ENCODE peak calls at places on chromosome 5, in seven cellular contexts. H is AG10803, E is AG04450, P is IMR-90, O is PC-3, Z is GM20000, D is cardiac muscle cell. F is an unnamed sample.

GRCh38 chr5:75057551-75057950 is 5.2 kb upstream of the GCNT4 start:
- DNase-seq in H (no peak), E (no peak), P (no peak), O (no peak), Z (no peak), D (no peak), F (no peak)

GRCh38 chr5:96709152-96709821 is 47.1 kb downstream of the CAST start:
- DNase-seq in H (peak; percentile 77), E (no peak), P (peak; percentile 90), O (peak; percentile 73), Z (no peak), D (peak; percentile 70), F (peak; percentile 80)

GRCh38 chr5:148912146-148912545 is 85.7 kb downstream of the ADRB2 start:
- DNase-seq in H (no peak), E (no peak), P (peak; percentile 18), O (peak; percentile 56), Z (no peak), D (no peak), F (no peak)

GRCh38 chr5:27252911-27253310 is 214.5 kb upstream of the CDH9 start:
- DNase-seq in H (no peak), E (no peak), P (no peak), O (peak; percentile 8), Z (no peak), D (no peak), F (no peak)

GRCh38 chr5:122942164-122942914 is 94.2 kb downstream of the PPIC start:
- DNase-seq in H (peak; percentile 5), E (no peak), P (peak; percentile 4), O (no peak), Z (no peak), D (peak; percentile 25), F (peak; percentile 19)

GRCh38 chr5:172820046-172820767 is 13.8 kb upstream of the ERGIC1 start:
- DNase-seq in H (no peak), E (no peak), P (peak; percentile 89), O (peak; percentile 55), Z (no peak), D (peak; percentile 81), F (peak; percentile 80)

GRCh38 chr5:38450627-38451371 is 105.6 kb downstream of the LIFR start:
- DNase-seq in H (peak; percentile 78), E (no peak), P (peak; percentile 27), O (no peak), Z (no peak), D (no peak), F (no peak)

GRCh38 chr5:142977363-142978051 is 207.3 kb downstream of the ARHGAP26 start:
- DNase-seq in H (peak; percentile 84), E (peak; percentile 83), P (peak; percentile 94), O (peak; percentile 71), Z (no peak), D (peak; percentile 94), F (peak; percentile 90)

GRCh38 chr5:9507974-9508373 is 37.9 kb downstream of the SEMA5A start:
- DNase-seq in H (peak; percentile 83), E (peak; percentile 44), P (peak; percentile 85), O (no peak), Z (no peak), D (peak; percentile 75), F (peak; percentile 36)

GRCh38 chr5:173242675-173243085 is 7.7 kb upstream of the NKX2-5 start:
- DNase-seq in H (no peak), E (no peak), P (no peak), O (no peak), Z (peak; percentile 44), D (no peak), F (no peak)

GRCh38 chr5:14227501-14227900 is 84.4 kb downstream of the TRIO start:
- DNase-seq in H (no peak), E (no peak), P (no peak), O (no peak), Z (no peak), D (no peak), F (no peak)

GRCh38 chr5:75138674-75139073 is 86.3 kb upstream of the GCNT4 start:
- DNase-seq in H (no peak), E (no peak), P (no peak), O (no peak), Z (no peak), D (no peak), F (no peak)

GRCh38 chr5:112417931-112418358 is 1.1 kb downstream of the EPB41L4A start:
- DNase-seq in H (no peak), E (no peak), P (no peak), O (peak; percentile 9), Z (peak; percentile 60), D (peak; percentile 57), F (peak; percentile 20)

GRCh38 chr5:66769839-66770617 is 173.8 kb downstream of the MAST4 start:
- DNase-seq in H (no peak), E (no peak), P (no peak), O (no peak), Z (no peak), D (peak; percentile 40), F (peak; percentile 5)

GRCh38 chr5:28390341-28390740 is 1352.0 kb upstream of the CDH9 start:
- DNase-seq in H (no peak), E (no peak), P (no peak), O (no peak), Z (no peak), D (no peak), F (no peak)

GRCh38 chr5:157612071-157612476 is 36.5 kb upstream of the ADAM19 start:
- DNase-seq in H (no peak), E (no peak), P (no peak), O (no peak), Z (no peak), D (no peak), F (no peak)

GRCh38 chr5:109743770-109744212 is 54.1 kb downstream of the MAN2A1 start:
- DNase-seq in H (peak; percentile 97), E (peak; percentile 71), P (peak; percentile 95), O (peak; percentile 76), Z (no peak), D (peak; percentile 79), F (peak; percentile 90)

GRCh38 chr5:82197550-82197949 is 80.6 kb downstream of the RPS23 start:
- DNase-seq in H (no peak), E (no peak), P (no peak), O (no peak), Z (no peak), D (no peak), F (no peak)

GRCh38 chr5:27130587-27130986 is 92.2 kb upstream of the CDH9 start:
- DNase-seq in H (peak; percentile 4), E (no peak), P (peak; percentile 0), O (peak; percentile 16), Z (no peak), D (peak; percentile 13), F (peak; percentile 41)

GRCh38 chr5:74015716-74016115 is 389.7 kb downstream of the ARHGEF28 start:
- DNase-seq in H (no peak), E (no peak), P (no peak), O (no peak), Z (no peak), D (peak; percentile 55), F (no peak)

GRCh38 chr5:74017786-74018211 is 391.8 kb downstream of the ARHGEF28 start:
- DNase-seq in H (peak; percentile 53), E (peak; percentile 7), P (peak; percentile 47), O (peak; percentile 82), Z (no peak), D (peak; percentile 26), F (peak; percentile 61)

GRCh38 chr5:74013222-74013621 is 387.2 kb downstream of the ARHGEF28 start:
- DNase-seq in H (no peak), E (no peak), P (no peak), O (no peak), Z (no peak), D (no peak), F (no peak)

GRCh38 chr5:74017112-74017511 is 391.1 kb downstream of the ARHGEF28 start:
- DNase-seq in H (no peak), E (no peak), P (no peak), O (peak; percentile 82), Z (no peak), D (peak; percentile 10), F (no peak)

GRCh38 chr5:74016373-74016772 is 390.4 kb downstream of the ARHGEF28 start:
- DNase-seq in H (no peak), E (no peak), P (no peak), O (no peak), Z (peak; percentile 6), D (no peak), F (no peak)
- TF ChIP-seq CTCF in H (no peak), E (no peak), P (no peak), O (peak; percentile 29), Z (peak; percentile 18), D (peak; percentile 12), F (peak; percentile 30)

DNA sequence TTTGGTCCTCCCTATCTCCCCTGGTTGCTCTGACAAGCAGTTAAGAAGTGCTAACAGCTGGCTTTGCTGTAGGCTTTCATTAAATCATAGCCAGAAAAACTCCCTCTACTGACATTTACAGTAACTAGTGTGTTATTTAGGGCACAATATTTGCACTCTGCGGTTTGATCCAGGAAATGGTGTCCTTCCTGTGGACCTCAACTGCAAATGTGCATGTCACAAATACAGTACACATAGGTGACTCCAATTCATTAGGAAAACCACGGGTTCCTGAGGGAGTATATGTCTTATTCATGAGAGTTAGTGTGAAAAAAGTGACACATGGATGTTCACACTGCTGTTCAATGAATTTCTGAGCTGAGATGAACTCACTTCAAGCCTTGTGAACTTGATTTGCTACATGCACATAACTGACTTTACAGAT is 281.6 kb downstream of the EFNA5 start:
- DNase-seq in H (peak; percentile 88), E (no peak), P (peak; percentile 54), O (peak; percentile 87), Z (peak; percentile 45), D (peak; percentile 75), F (peak; percentile 68)
- TF ChIP-seq CTCF in H (peak; percentile 45), E (no peak), P (peak; percentile 11), O (peak; percentile 32), Z (no peak), D (peak; percentile 27), F (peak; percentile 19)

GRCh38 chr5:139481580-139482049 is 943 bp downstream of the STING1 start:
- DNase-seq in H (peak; percentile 55), E (no peak), P (peak; percentile 34), O (no peak), Z (no peak), D (peak; percentile 52), F (no peak)
- TF ChIP-seq CTCF in H (peak; percentile 41), E (peak; percentile 30), P (peak; percentile 20), O (peak; percentile 15), Z (no peak), D (peak; percentile 34), F (peak; percentile 33)

GRCh38 chr5:53962306-53962705 is 348.1 kb downstream of the ARL15 start:
- DNase-seq in H (no peak), E (no peak), P (no peak), O (no peak), Z (no peak), D (no peak), F (no peak)

GRCh38 chr5:53969331-53969730 is 341.0 kb downstream of the ARL15 start:
- DNase-seq in H (no peak), E (no peak), P (no peak), O (no peak), Z (no peak), D (no peak), F (no peak)

GRCh38 chr5:53965459-53965858 is 344.9 kb downstream of the ARL15 start:
- DNase-seq in H (no peak), E (no peak), P (no peak), O (no peak), Z (no peak), D (peak; percentile 73), F (no peak)

DNA sequence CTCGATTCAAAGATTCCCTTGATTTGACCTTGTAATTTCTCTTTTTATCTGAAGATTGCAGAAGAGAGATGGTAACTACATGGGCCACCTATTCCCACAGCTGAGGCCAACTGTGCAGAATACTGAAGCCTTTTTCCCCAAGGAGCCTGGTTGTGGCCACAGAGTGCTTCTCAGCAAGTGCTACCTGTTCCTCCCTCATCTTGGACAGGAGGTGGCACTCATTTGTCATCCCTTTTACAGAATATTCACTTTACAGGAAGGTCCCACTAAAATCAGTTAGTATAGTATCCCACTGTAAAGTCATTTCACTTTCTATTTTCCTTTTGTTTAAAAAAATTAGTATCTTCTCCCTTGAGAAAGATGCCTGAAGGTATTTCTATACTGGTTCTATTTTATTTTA is 346.4 kb downstream of the ARL15 start:
- DNase-seq in H (no peak), E (no peak), P (no peak), O (no peak), Z (no peak), D (no peak), F (no peak)
- TF ChIP-seq CTCF in H (no peak), E (no peak), P (no peak), O (peak; percentile 17), Z (no peak), D (no peak), F (no peak)

F was measured in astrocyte of the spinal cord.